ENCODE peak calls at places on chromosomes 13 and 19, in six cellular contexts. B is mesenchymal stem cell, F is H1, S is neuronal stem cell, D is IMR-90, J is H9. R is an unnamed sample. For H3K4me1, the result is how much of the 10 kb centered on the place peaks cover.

GRCh38 chr19:17309962-17310461 is 649 bp downstream of the DDA1 start:
- DNase-seq in B (no peak), F (no peak), S (no peak), D (no peak), J (no peak), R (no peak)

GRCh38 chr13:93819331-93819730 is 592.7 kb downstream of the GPC6 start:
- DNase-seq in B (no peak), F (no peak), S (no peak), D (no peak), J (no peak), R (no peak)

GRCh38 chr19:1247747-1248453 is 483 bp upstream of the MIDN start:
- DNase-seq in B (peak), F (no peak), S (no peak), D (peak), J (peak), R (peak)

GRCh38 chr13:26255717-26256277 is 1.9 kb downstream of the CDK8 start:
- DNase-seq in B (peak), F (no peak), S (no peak), D (peak), J (no peak), R (no peak)

GRCh38 chr13:46062190-46062589 is 9.6 kb upstream of the ZC3H13 start:
- DNase-seq in B (peak), F (no peak), S (no peak), D (peak), J (no peak), R (no peak)

GRCh38 chr13:36858285-36858684 is 39.3 kb downstream of the RFXAP start:
- DNase-seq in B (peak), F (no peak), S (no peak), D (peak), J (no peak), R (peak)

GRCh38 chr19:4557186-4557970 is 2.1 kb downstream of the SEMA6B start:
- DNase-seq in B (no peak), F (no peak), S (no peak), D (no peak), J (peak), R (peak)

GRCh38 chr19:30328096-30328495 is 44.1 kb upstream of the ZNF536 start:
- DNase-seq in B (no peak), F (no peak), S (no peak), D (no peak), J (peak), R (no peak)

GRCh38 chr19:31377736-31378135 is 28.5 kb upstream of the TSHZ3 start:
- DNase-seq in B (no peak), F (no peak), S (no peak), D (no peak), J (no peak), R (no peak)

GRCh38 chr19:12626958-12627357 is 16.2 kb downstream of the ZNF791 start:
- DNase-seq in B (no peak), F (no peak), S (no peak), D (no peak), J (no peak), R (no peak)

GRCh38 chr13:110568649-110569048 is 7.1 kb upstream of the RAB20 start:
- DNase-seq in B (no peak), F (no peak), S (no peak), D (no peak), J (no peak), R (no peak)

GRCh38 chr19:50313812-50314536 is 15.2 kb downstream of the KCNC3 start:
- DNase-seq in B (no peak), F (no peak), S (no peak), D (no peak), J (peak), R (peak)

GRCh38 chr13:77389617-77389984 is 62.7 kb upstream of the MYCBP2 start:
- DNase-seq in B (no peak), F (no peak), S (no peak), D (no peak), J (no peak), R (no peak)

GRCh38 chr19:29662604-29663404 is 2.5 kb upstream of the PLEKHF1 start:
- DNase-seq in B (peak), F (no peak), S (no peak), D (peak), J (no peak), R (peak)

GRCh38 chr19:57708641-57709354 is at the start of gene ZNF154:
- DNase-seq in B (peak), F (peak), S (peak), D (peak), J (peak), R (peak)

GRCh38 chr19:44603201-44603945 is 10.0 kb upstream of the IGSF23 start:
- DNase-seq in B (peak), F (no peak), S (no peak), D (peak), J (no peak), R (no peak)

GRCh38 chr19:47232422-47233211 is 1.6 kb upstream of the BBC3 start:
- DNase-seq in B (peak), F (no peak), S (no peak), D (peak), J (no peak), R (no peak)

GRCh38 chr19:47230122-47230920 is 678 bp downstream of the BBC3 start:
- DNase-seq in B (peak), F (no peak), S (no peak), D (peak), J (peak), R (peak)

GRCh38 chr19:47231215-47232054 is 436 bp upstream of the BBC3 start:
- DNase-seq in B (peak), F (no peak), S (peak), D (peak), J (peak), R (peak)

GRCh38 chr19:47229674-47230121 is 1.3 kb downstream of the BBC3 start:
- DNase-seq in B (peak), F (no peak), S (no peak), D (peak), J (no peak), R (peak)

GRCh38 chr19:47230921-47231214 is at the start of gene BBC3:
- DNase-seq in B (no peak), F (no peak), S (no peak), D (no peak), J (no peak), R (no peak)
- H3K4me1 ChIP-seq in B (under half), F (under half), S (under half), D (under half), J (under half), R (under half)

GRCh38 chr13:98835156-98835555 is 82.7 kb upstream of the SLC15A1 start:
- DNase-seq in B (no peak), F (no peak), S (no peak), D (no peak), J (no peak), R (no peak)

GRCh38 chr13:98834254-98834960 is 81.9 kb upstream of the SLC15A1 start:
- DNase-seq in B (no peak), F (no peak), S (no peak), D (no peak), J (peak), R (no peak)

GRCh38 chr13:98838776-98839175 is 86.3 kb upstream of the SLC15A1 start:
- DNase-seq in B (no peak), F (no peak), S (no peak), D (peak), J (no peak), R (no peak)

GRCh38 chr13:98839826-98840769 is 87.6 kb upstream of the SLC15A1 start:
- DNase-seq in B (peak), F (peak), S (peak), D (peak), J (peak), R (peak)

DNA sequence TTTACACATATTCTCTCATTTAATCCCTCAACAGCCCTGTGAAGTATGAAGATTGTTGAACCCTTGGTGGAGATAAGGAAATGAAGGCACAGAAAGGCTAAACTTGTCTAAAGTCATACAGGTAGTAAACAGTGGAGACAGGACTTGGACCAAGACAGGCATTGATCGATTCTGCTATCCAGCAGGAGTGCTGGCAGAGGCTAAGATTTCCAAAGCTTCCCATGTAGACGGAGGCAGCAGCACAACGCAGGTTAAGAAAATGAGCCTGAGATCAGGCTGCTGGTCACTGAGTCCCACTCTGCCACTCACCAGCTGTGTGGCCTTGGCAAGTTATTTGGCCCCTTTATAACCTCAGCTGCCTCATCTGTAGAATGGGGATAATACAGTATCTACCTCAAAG is 85.4 kb upstream of the SLC15A1 start:
- DNase-seq in B (no peak), F (no peak), S (no peak), D (no peak), J (no peak), R (no peak)
- H2BK120ac ChIP-seq in B (no peak), F (no peak), S (no peak), D (no peak), J (no peak), R (no peak)

DNA sequence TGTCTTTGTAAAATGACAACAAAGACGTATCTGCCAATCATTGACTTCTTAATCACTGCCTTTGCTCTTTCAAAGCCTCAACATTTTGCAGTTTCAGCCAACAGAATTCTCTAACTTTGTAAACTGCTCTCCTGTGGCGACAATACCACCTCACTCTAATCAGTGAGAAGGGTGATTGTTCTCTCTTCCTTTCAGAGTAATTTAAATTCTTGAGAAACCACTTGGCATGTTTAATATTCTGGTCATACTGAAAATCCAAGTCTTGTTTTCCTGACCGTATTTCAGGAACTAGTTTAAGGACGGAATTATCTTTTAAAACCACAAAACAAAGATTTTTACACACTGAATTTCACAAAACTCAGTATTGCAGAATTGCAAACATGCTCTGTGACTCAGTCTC is 5.2 kb upstream of the CDC16 start:
- DNase-seq in B (no peak), F (no peak), S (no peak), D (no peak), J (no peak), R (no peak)
- H3K4me2 ChIP-seq in B (no peak), F (peak), S (no peak), D (peak), J (peak), R (no peak)

GRCh38 chr13:101149735-101150380 is 266.4 kb downstream of the NALCN start:
- DNase-seq in B (peak), F (no peak), S (peak), D (peak), J (peak), R (peak)
- H3K4me1 ChIP-seq in B (under half), F (under half), S (under half), D (under half), J (under half), R (under half)

R was measured in mesendoderm.